ENCODE peak calls at places on chromosome 5, in seven cellular contexts. R, U, C, M, E, O and P are unnamed samples.

GRCh38 chr5:73273379-73274050 is 100.5 kb downstream of the TMEM174 start:
- DNase-seq in E (no peak), R (no peak), O (no peak), C (no peak), M (no peak), U (no peak), P (no peak)

GRCh38 chr5:54860321-54860720 is 125.1 kb downstream of the ESM1 start:
- DNase-seq in M (peak; percentile 56), U (no peak), E (no peak), O (peak; percentile 9), C (peak; percentile 69), R (no peak), P (no peak)

GRCh38 chr5:77011498-77011897 is 18.7 kb upstream of the AGGF1 start:
- DNase-seq in C (no peak), R (no peak), U (no peak), O (no peak), E (no peak), M (no peak), P (no peak)

GRCh38 chr5:14004598-14005394 is 60.3 kb upstream of the DNAH5 start:
- DNase-seq in E (no peak), C (no peak), M (no peak), U (no peak), O (no peak), R (no peak), P (no peak)

GRCh38 chr5:79001471-79001870 is 16.4 kb upstream of the ARSB start:
- DNase-seq in M (no peak), C (no peak), U (no peak), E (no peak), O (no peak), R (no peak), P (no peak)

GRCh38 chr5:140573683-140574082 is 9.1 kb downstream of the SLC35A4 start:
- DNase-seq in M (no peak), C (no peak), R (no peak), U (no peak), E (no peak), O (no peak), P (no peak)

GRCh38 chr5:72508241-72509170 is 1.3 kb upstream of the ZNF366 start:
- DNase-seq in E (peak; percentile 83), M (no peak), C (no peak), U (no peak), R (no peak), O (no peak), P (no peak)

GRCh38 chr5:88502179-88503064 is 233.8 kb upstream of the TMEM161B start:
- DNase-seq in R (no peak), C (peak; percentile 15), M (peak; percentile 5), E (peak; percentile 38), U (peak; percentile 75), O (no peak), P (no peak)

GRCh38 chr5:12237837-12238575 is 333.8 kb upstream of the CTNND2 start:
- DNase-seq in E (no peak), M (no peak), O (no peak), R (no peak), C (no peak), U (no peak), P (no peak)

GRCh38 chr5:72005676-72006075 is 101.6 kb upstream of the MAP1B start:
- DNase-seq in O (no peak), M (no peak), U (no peak), C (no peak), R (no peak), E (no peak), P (no peak)

GRCh38 chr5:134133995-134134541 is 19.6 kb downstream of the TCF7 start:
- DNase-seq in R (no peak), U (no peak), O (no peak), M (no peak), C (no peak), E (no peak), P (no peak)

GRCh38 chr5:150567031-150567680 is 59.2 kb downstream of the NDST1 start:
- DNase-seq in C (peak; percentile 96), E (no peak), U (no peak), M (peak; percentile 93), R (peak; percentile 84), O (peak; percentile 58), P (no peak)

GRCh38 chr5:132477784-132478497 is 12.6 kb downstream of the IRF1 start:
- DNase-seq in O (no peak), U (peak; percentile 67), C (no peak), M (no peak), R (no peak), E (no peak), P (no peak)

GRCh38 chr5:179162351-179163235 is 102.4 kb downstream of the ZNF354C start:
- DNase-seq in M (no peak), O (no peak), C (no peak), R (no peak), U (no peak), E (no peak), P (no peak)

GRCh38 chr5:150112211-150113046 is 26.1 kb upstream of the CSF1R start:
- DNase-seq in R (peak; percentile 76), M (peak; percentile 78), O (peak; percentile 79), U (no peak), C (peak; percentile 87), E (peak; percentile 3), P (peak; percentile 59)

GRCh38 chr5:141646026-141646425 is 5.2 kb downstream of the FCHSD1 start:
- DNase-seq in R (no peak), E (no peak), U (no peak), C (no peak), O (peak; percentile 40), M (no peak), P (peak; percentile 54)

GRCh38 chr5:15821506-15821905 is 321.5 kb downstream of the FBXL7 start:
- DNase-seq in M (peak; percentile 24), R (no peak), U (no peak), O (no peak), C (peak; percentile 45), E (no peak), P (no peak)

GRCh38 chr5:160887780-160888179 is 35.8 kb upstream of the ATP10B start:
- DNase-seq in R (no peak), O (no peak), U (no peak), C (no peak), M (no peak), E (no peak), P (no peak)

GRCh38 chr5:111914957-111915356 is 158.0 kb upstream of the NREP start:
- DNase-seq in R (no peak), U (no peak), E (no peak), O (no peak), M (no peak), C (no peak), P (no peak)

GRCh38 chr5:148956632-148957385 is 106.1 kb downstream of the SH3TC2 start:
- DNase-seq in R (no peak), M (no peak), U (peak; percentile 43), O (peak; percentile 92), E (no peak), C (no peak), P (peak; percentile 56)

GRCh38 chr5:177389368-177390169 is 5.3 kb downstream of the SLC34A1 start:
- DNase-seq in M (peak; percentile 71), O (peak; percentile 96), U (no peak), C (peak; percentile 67), E (peak; percentile 77), R (peak; percentile 88), P (peak; percentile 94)

GRCh38 chr5:32436553-32437262 is 7.8 kb downstream of the ZFR start:
- DNase-seq in C (no peak), E (no peak), O (no peak), M (no peak), U (no peak), R (no peak), P (no peak)

GRCh38 chr5:36457511-36458260 is 148.7 kb upstream of the SLC1A3 start:
- DNase-seq in O (no peak), M (peak; percentile 70), U (no peak), C (peak; percentile 87), E (no peak), R (no peak), P (no peak)

GRCh38 chr5:36462295-36463021 is 143.9 kb upstream of the SLC1A3 start:
- DNase-seq in O (peak; percentile 78), C (peak; percentile 46), E (no peak), M (peak; percentile 9), U (peak; percentile 84), R (no peak), P (peak; percentile 61)

GRCh38 chr5:36458746-36459145 is 147.7 kb upstream of the SLC1A3 start:
- DNase-seq in U (no peak), O (peak; percentile 30), E (no peak), C (no peak), M (no peak), R (no peak), P (no peak)

GRCh38 chr5:36459191-36460135 is 146.9 kb upstream of the SLC1A3 start:
- DNase-seq in M (no peak), C (no peak), R (no peak), E (no peak), O (peak; percentile 82), U (peak; percentile 48), P (peak; percentile 49)
- TF ChIP-seq CTCF in M (peak; percentile 20), C (no peak), R (peak; percentile 22), E (no peak), O (peak; percentile 54), U (peak; percentile 58), P (peak; percentile 23)

GRCh38 chr5:55986931-55987330 is 7.8 kb downstream of the IL6ST start:
- DNase-seq in O (no peak), C (no peak), U (peak; percentile 67), R (no peak), E (no peak), M (no peak), P (no peak)

GRCh38 chr5:55983986-55984385 is 10.8 kb downstream of the IL6ST start:
- DNase-seq in O (no peak), M (no peak), R (no peak), U (no peak), E (no peak), C (no peak), P (no peak)

GRCh38 chr5:55985181-55985580 is 9.6 kb downstream of the IL6ST start:
- DNase-seq in M (no peak), O (no peak), C (no peak), R (no peak), E (no peak), U (peak; percentile 51), P (no peak)

DNA sequence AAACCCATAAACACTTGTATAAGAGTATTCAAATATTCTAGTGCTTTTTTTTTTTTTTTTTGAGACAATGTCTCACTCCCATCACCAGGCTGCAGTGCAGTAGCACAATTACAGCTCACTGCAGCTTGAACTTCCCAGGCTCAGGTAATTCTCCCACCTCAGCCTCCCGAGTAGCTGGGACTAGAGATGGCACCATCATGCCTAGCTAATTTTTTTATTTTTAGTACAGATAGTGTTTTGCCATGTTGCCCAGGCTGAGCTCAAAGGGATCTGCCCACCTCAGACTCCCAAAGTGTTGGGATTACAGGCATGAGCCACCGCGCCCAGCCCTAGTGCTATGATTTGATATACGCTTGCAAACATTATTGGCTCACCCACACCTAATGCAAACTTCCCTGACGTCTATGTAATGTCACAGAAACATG is 11.8 kb downstream of the IL6ST start:
- DNase-seq in O (no peak), M (no peak), U (peak; percentile 54), C (no peak), E (no peak), R (no peak), P (no peak)
- TF ChIP-seq CTCF in O (peak; percentile 43), M (no peak), U (peak; percentile 38), C (peak; percentile 25), E (no peak), R (peak; percentile 17), P (no peak)

GRCh38 chr5:6307304-6307703 is 71.0 kb downstream of the MED10 start:
- DNase-seq in U (no peak), R (no peak), C (no peak), E (no peak), M (no peak), O (no peak), P (no peak)
- TF ChIP-seq CTCF in U (no peak), R (no peak), C (no peak), E (no peak), M (no peak), O (no peak), P (no peak)

GRCh38 chr5:136656811-136657210 is 291.5 kb upstream of the TRPC7 start:
- DNase-seq in E (no peak), O (no peak), C (peak; percentile 2), M (no peak), R (no peak), U (no peak), P (no peak)
- TF ChIP-seq CTCF in E (no peak), O (no peak), C (no peak), M (no peak), R (no peak), U (no peak), P (no peak)